ENCODE peak calls at places on chromosomes 2 and 18, in four cellular contexts. J is HepG2, O is H1, M is SK-N-SH. U is an unnamed sample.
A peak's percentile ranks its signal among the peaks of the same experiment; 100 is the strongest.

GRCh38 chr2:211093743-211094303 is 537.4 kb downstream of the CPS1 start:
- DNase-seq in J (peak; percentile 62), O (no peak), M (peak; percentile 3), U (no peak)

GRCh38 chr2:157843935-157844334 is 32.2 kb downstream of the ACVR1 start:
- DNase-seq in J (no peak), O (no peak), M (no peak), U (no peak)

GRCh38 chr18:6561029-6561861 is 146.5 kb upstream of the L3MBTL4 start:
- DNase-seq in J (no peak), O (no peak), M (no peak), U (no peak)

GRCh38 chr18:75408554-75409506 is 18.7 kb downstream of the SMIM21 start:
- DNase-seq in J (peak; percentile 32), O (no peak), M (no peak), U (no peak)

GRCh38 chr2:142300517-142300916 is 169.7 kb upstream of the LRP1B start:
- DNase-seq in J (no peak), O (no peak), M (no peak), U (no peak)

GRCh38 chr2:25301453-25302352 is 40.0 kb downstream of the DNMT3A start:
- DNase-seq in J (no peak), O (no peak), M (no peak), U (peak; percentile 95)

GRCh38 chr18:54742654-54743053 is 85.6 kb upstream of the RAB27B start:
- DNase-seq in J (no peak), O (no peak), M (no peak), U (no peak)

GRCh38 chr2:189254268-189254883 is 74.8 kb upstream of the COL5A2 start:
- DNase-seq in J (no peak), O (no peak), M (peak; percentile 7), U (no peak)

GRCh38 chr2:119402645-119403560 is 28.8 kb upstream of the TMEM37 start:
- DNase-seq in J (no peak), O (no peak), M (no peak), U (no peak)

GRCh38 chr2:95043300-95043786 is 17.8 kb downstream of the MAL start:
- DNase-seq in J (no peak), O (no peak), M (no peak), U (peak; percentile 75)

GRCh38 chr2:151878655-151879563 is 50.7 kb upstream of the ARL5A start:
- DNase-seq in J (peak; percentile 83), O (no peak), M (no peak), U (no peak)

GRCh38 chr2:62654423-62654791 is 51.1 kb upstream of the EHBP1 start:
- DNase-seq in J (no peak), O (no peak), M (no peak), U (no peak)

GRCh38 chr18:43744960-43745740 is 467.9 kb upstream of the SYT4 start:
- DNase-seq in J (no peak), O (no peak), M (no peak), U (no peak)

GRCh38 chr18:45456076-45457066 is 158.9 kb upstream of the SLC14A2 start:
- DNase-seq in J (no peak), O (no peak), M (no peak), U (no peak)

GRCh38 chr2:21037671-21038108 is 6.2 kb downstream of the APOB start:
- DNase-seq in J (no peak), O (no peak), M (no peak), U (no peak)

GRCh38 chr2:184814428-184814827 is 216.1 kb downstream of the ZNF804A start:
- DNase-seq in J (no peak), O (no peak), M (no peak), U (no peak)

GRCh38 chr18:8595445-8595844 is 13.8 kb upstream of the RAB12 start:
- DNase-seq in J (no peak), O (no peak), M (no peak), U (no peak)

GRCh38 chr18:9868857-9869712 is 16.7 kb upstream of the TXNDC2 start:
- DNase-seq in J (no peak), O (no peak), M (peak; percentile 60), U (no peak)

GRCh38 chr2:2671826-2672225 is 340.8 kb upstream of the MYT1L start:
- DNase-seq in J (no peak), O (no peak), M (no peak), U (no peak)

GRCh38 chr18:11391636-11392035 is 217.8 kb upstream of the SLC35G4 start:
- DNase-seq in J (no peak), O (no peak), M (no peak), U (no peak)

GRCh38 chr2:152682663-152683062 is 34.6 kb downstream of the PRPF40A start:
- DNase-seq in J (peak; percentile 3), O (no peak), M (no peak), U (no peak)

GRCh38 chr2:173961346-173961705 is 3.8 kb downstream of the SP3 start:
- DNase-seq in J (peak; percentile 73), O (no peak), M (no peak), U (no peak)

GRCh38 chr2:36459725-36460137 is 104.2 kb downstream of the CRIM1 start:
- DNase-seq in J (peak; percentile 88), O (no peak), M (peak; percentile 14), U (no peak)

GRCh38 chr2:176562359-176563043 is 293.3 kb downstream of the MTX2 start:
- DNase-seq in J (no peak), O (no peak), M (no peak), U (no peak)

GRCh38 chr2:128315122-128315828 is 3.4 kb downstream of the HS6ST1 start:
- DNase-seq in J (no peak), O (no peak), M (peak; percentile 16), U (no peak)

GRCh38 chr2:198374375-198375072 is 570.1 kb downstream of the PLCL1 start:
- DNase-seq in J (peak; percentile 51), O (peak; percentile 59), M (peak; percentile 12), U (no peak)

GRCh38 chr2:52810460-52810859 is 957.1 kb upstream of the CHAC2 start:
- DNase-seq in J (no peak), O (no peak), M (peak; percentile 2), U (no peak)

GRCh38 chr2:121501070-121501469 is 29.6 kb upstream of the RNU4ATAC start:
- DNase-seq in J (no peak), O (no peak), M (no peak), U (peak; percentile 17)

GRCh38 chr2:127193948-127194267 is 26.2 kb downstream of the CYP27C1 start:
- DNase-seq in J (no peak), O (no peak), M (no peak), U (no peak)

GRCh38 chr2:11344956-11345671 is 678 bp upstream of the ROCK2 start:
- DNase-seq in J (peak; percentile 74), O (peak; percentile 73), M (no peak), U (no peak)

GRCh38 chr2:232836934-232837333 is 33.1 kb upstream of the SNORC start:
- DNase-seq in J (no peak), O (no peak), M (no peak), U (no peak)

GRCh38 chr2:204268458-204268857 is 276.8 kb upstream of the PARD3B start:
- DNase-seq in J (no peak), O (no peak), M (no peak), U (no peak)

DNA sequence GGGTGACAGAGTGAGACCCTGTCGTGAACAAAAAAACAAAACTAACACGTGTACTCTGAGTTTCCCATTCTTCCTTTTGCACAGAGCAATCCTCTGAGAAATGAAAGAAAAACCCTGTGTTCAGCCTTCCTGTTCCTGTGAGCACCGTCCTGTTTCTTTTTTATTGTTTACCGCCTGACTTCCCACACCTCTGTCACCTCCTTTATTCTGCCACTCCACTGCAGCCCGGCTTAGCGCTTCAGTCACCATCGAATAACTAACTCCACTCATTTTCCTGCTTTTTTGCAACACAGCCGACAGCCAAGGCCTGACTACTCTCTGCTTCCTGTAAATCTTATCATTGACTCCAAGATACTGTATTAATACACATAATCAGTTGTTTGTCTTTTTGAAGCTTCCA is 40.9 kb downstream of the TGOLN2 start:
- DNase-seq in J (no peak), O (no peak), M (no peak), U (no peak)
- H2AFZ ChIP-seq in J (no peak overlapping the region), O (no peak overlapping the region), M (no peak overlapping the region), U (peak overlapping the region; percentile 55)

DNA sequence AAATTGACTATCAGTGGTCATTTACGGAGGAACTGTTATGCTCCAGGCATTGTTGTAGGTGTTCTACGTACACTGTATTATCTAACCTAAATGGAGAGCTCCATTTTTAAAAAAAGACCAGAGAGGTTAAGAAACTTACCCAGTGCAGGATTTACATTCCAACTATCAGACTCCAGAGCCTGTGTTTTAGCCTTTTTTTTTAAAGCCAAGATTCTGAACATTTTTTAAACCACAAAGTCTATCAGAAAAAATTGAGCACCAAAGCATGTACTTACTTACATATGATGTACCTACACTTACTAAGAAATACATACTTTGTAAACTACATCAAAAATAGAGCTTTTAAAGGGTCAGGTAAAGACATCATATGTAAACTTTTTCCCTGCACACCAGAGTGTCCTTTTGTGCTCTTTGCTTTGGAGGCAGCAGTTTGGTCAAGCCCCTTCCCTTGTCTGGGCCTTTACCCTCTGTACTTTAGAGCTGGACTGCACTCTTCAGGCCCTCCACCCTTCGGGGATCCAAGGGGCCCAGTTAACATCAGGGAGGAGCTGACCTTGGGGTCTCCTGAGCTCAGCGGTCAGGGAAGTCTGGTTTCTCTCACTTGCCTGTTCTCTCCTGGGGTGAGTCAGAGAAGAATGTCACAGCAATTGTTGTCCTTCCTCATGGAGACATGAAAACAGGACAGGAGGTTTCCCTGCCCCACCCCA is 58.4 kb downstream of the ITGB1BP1 start:
- DNase-seq in J (peak; percentile 79), O (no peak), M (no peak), U (no peak)
- TF ChIP-seq TCF12 in J (no peak), O (no peak), M (peak; percentile 65), U (no peak)

GRCh38 chr2:72117718-72118117 is 29.9 kb downstream of the CYP26B1 start:
- DNase-seq in J (no peak), O (no peak), M (no peak), U (no peak)

GRCh38 chr2:72114693-72115051 is 33.0 kb downstream of the CYP26B1 start:
- DNase-seq in J (no peak), O (no peak), M (no peak), U (no peak)

GRCh38 chr2:72117029-72117428 is 30.6 kb downstream of the CYP26B1 start:
- DNase-seq in J (no peak), O (no peak), M (no peak), U (no peak)

GRCh38 chr2:72115361-72116080 is 32.1 kb downstream of the CYP26B1 start:
- DNase-seq in J (no peak), O (no peak), M (peak; percentile 46), U (no peak)

GRCh38 chr2:72116081-72116533 is 31.6 kb downstream of the CYP26B1 start:
- DNase-seq in J (no peak), O (peak; percentile 78), M (peak; percentile 44), U (no peak)
- H2AFZ ChIP-seq in J (no peak overlapping the region), O (no peak overlapping the region), M (peak overlapping the region; percentile 78), U (no peak overlapping the region)

GRCh38 chr2:169734172-169734847 is 678 bp downstream of the KLHL23 start:
- DNase-seq in J (no peak), O (peak; percentile 76), M (peak; percentile 83), U (no peak)

GRCh38 chr2:169735623-169736022 is 2.0 kb downstream of the KLHL23 start:
- DNase-seq in J (no peak), O (no peak), M (no peak), U (no peak)

GRCh38 chr2:169738566-169739229 is 5.1 kb downstream of the KLHL23 start:
- DNase-seq in J (no peak), O (no peak), M (no peak), U (no peak)

GRCh38 chr2:169739351-169739750 is 5.7 kb downstream of the KLHL23 start:
- DNase-seq in J (no peak), O (no peak), M (no peak), U (no peak)

DNA sequence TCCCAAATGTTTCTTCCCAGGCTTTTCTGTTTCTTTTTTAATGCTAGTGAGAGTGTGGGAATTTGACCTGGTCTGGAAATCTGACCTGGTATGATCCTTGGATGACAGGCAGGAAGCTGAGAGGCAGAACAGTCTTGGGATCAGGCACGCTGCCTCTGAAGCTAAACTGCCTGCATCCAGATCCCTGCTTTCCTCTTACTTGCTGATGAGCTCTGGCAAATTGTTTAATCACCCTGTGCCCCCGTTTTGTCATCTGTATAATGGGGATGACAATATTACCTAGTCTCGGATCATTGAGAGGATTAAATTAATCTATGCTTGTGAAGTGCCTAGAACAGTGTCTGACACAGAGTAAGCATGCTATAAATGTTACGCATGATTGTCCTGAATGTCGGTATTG is 3.3 kb downstream of the KLHL23 start:
- DNase-seq in J (no peak), O (no peak), M (no peak), U (no peak)
- TF ChIP-seq TCF12 in J (no peak), O (no peak), M (no peak), U (no peak)

U was measured in GM12878.